ENCODE peak calls at places on chromosomes 6 and 20, in nine cellular contexts. U is gastrocnemius medialis; A is CD4-positive, alpha-beta T cell; W is ovary; Q is CD4-positive, CD25-positive, alpha-beta regulatory T cell; T is PC-9; Y is breast epithelium; L is GM23248; Z is CD8-positive, alpha-beta memory T cell. C is an unnamed sample.

GRCh38 chr6:90938116-90938515 is 351.2 kb upstream of the MAP3K7 start:
- DNase-seq in U (no peak), A (no peak), W (no peak), Q (no peak), T (no peak), Y (no peak), L (peak; percentile 1), Z (no peak), C (no peak)

GRCh38 chr6:106154326-106154725 is 68.2 kb downstream of the PRDM1 start:
- DNase-seq in U (no peak), A (no peak), W (no peak), Q (no peak), T (no peak), Y (no peak), L (no peak), Z (no peak), C (no peak)

GRCh38 chr20:47389867-47390347 is 33.4 kb upstream of the ZMYND8 start:
- DNase-seq in U (no peak), A (no peak), W (no peak), Q (no peak), T (peak; percentile 77), Y (no peak), L (peak; percentile 77), Z (no peak), C (peak; percentile 48)

GRCh38 chr6:83518946-83519489 is 6.7 kb downstream of the PRSS35 start:
- DNase-seq in U (no peak), A (no peak), W (no peak), Q (no peak), T (no peak), Y (no peak), L (peak; percentile 50), Z (no peak), C (peak; percentile 67)

GRCh38 chr6:20432692-20433091 is 31.0 kb downstream of the E2F3 start:
- DNase-seq in U (no peak), A (no peak), W (no peak), Q (no peak), T (no peak), Y (no peak), L (no peak), Z (no peak), C (no peak)

GRCh38 chr6:137291441-137291840 is 72.3 kb upstream of the IFNGR1 start:
- DNase-seq in U (peak; percentile 19), A (no peak), W (no peak), Q (no peak), T (no peak), Y (no peak), L (peak; percentile 14), Z (no peak), C (peak; percentile 22)

GRCh38 chr20:15252289-15252688 is 914.9 kb upstream of the FLRT3 start:
- DNase-seq in U (no peak), A (no peak), W (no peak), Q (no peak), T (no peak), Y (no peak), L (no peak), Z (no peak), C (no peak)

GRCh38 chr6:108797951-108798671 is 50.1 kb upstream of the ARMC2 start:
- DNase-seq in U (no peak), A (no peak), W (no peak), Q (no peak), T (peak; percentile 35), Y (no peak), L (no peak), Z (no peak), C (no peak)

GRCh38 chr6:108771421-108771820 is 76.8 kb upstream of the ARMC2 start:
- DNase-seq in U (no peak), A (no peak), W (no peak), Q (no peak), T (no peak), Y (no peak), L (peak; percentile 78), Z (no peak), C (no peak)

GRCh38 chr6:7827142-7827541 is 83.4 kb downstream of the TXNDC5 start:
- DNase-seq in U (no peak), A (no peak), W (no peak), Q (no peak), T (no peak), Y (no peak), L (peak; percentile 69), Z (no peak), C (no peak)

GRCh38 chr20:42857446-42857845 is 332.3 kb downstream of the PTPRT start:
- DNase-seq in U (no peak), A (no peak), W (no peak), Q (no peak), T (no peak), Y (no peak), L (no peak), Z (no peak), C (no peak)

GRCh38 chr20:49245921-49246740 is 26.9 kb downstream of the DDX27 start:
- DNase-seq in U (no peak), A (no peak), W (no peak), Q (peak; percentile 26), T (peak; percentile 39), Y (no peak), L (peak; percentile 77), Z (peak; percentile 33), C (peak; percentile 75)

GRCh38 chr20:52536841-52537400 is 345.3 kb upstream of the ZFP64 start:
- DNase-seq in U (no peak), A (no peak), W (no peak), Q (no peak), T (no peak), Y (no peak), L (peak; percentile 18), Z (no peak), C (no peak)

GRCh38 chr6:105896052-105896820 is 189.9 kb upstream of the PRDM1 start:
- DNase-seq in U (peak; percentile 16), A (no peak), W (no peak), Q (no peak), T (no peak), Y (no peak), L (no peak), Z (no peak), C (no peak)

GRCh38 chr6:25612666-25613065 is 39.3 kb upstream of the SCGN start:
- DNase-seq in U (no peak), A (no peak), W (no peak), Q (no peak), T (no peak), Y (no peak), L (no peak), Z (no peak), C (no peak)

GRCh38 chr6:160133441-160134336 is 12.1 kb downstream of the SLC22A1 start:
- DNase-seq in U (no peak), A (no peak), W (no peak), Q (no peak), T (no peak), Y (no peak), L (no peak), Z (no peak), C (no peak)

GRCh38 chr20:51034988-51035656 is 12.2 kb upstream of the KCNG1 start:
- DNase-seq in U (no peak), A (no peak), W (no peak), Q (no peak), T (no peak), Y (no peak), L (no peak), Z (no peak), C (no peak)

GRCh38 chr6:158457616-158458278 is 102.1 kb upstream of the TMEM181 start:
- DNase-seq in U (no peak), A (no peak), W (no peak), Q (no peak), T (no peak), Y (no peak), L (peak; percentile 50), Z (no peak), C (no peak)

GRCh38 chr6:170074907-170075306 is 216.0 kb downstream of the DLL1 start:
- DNase-seq in U (no peak), A (no peak), W (no peak), Q (no peak), T (no peak), Y (peak; percentile 44), L (no peak), Z (no peak), C (no peak)

GRCh38 chr6:21594427-21595264 is 1.1 kb downstream of the SOX4 start:
- DNase-seq in U (no peak), A (no peak), W (peak; percentile 62), Q (peak; percentile 22), T (peak; percentile 54), Y (peak; percentile 64), L (peak; percentile 86), Z (peak; percentile 44), C (peak; percentile 76)

DNA sequence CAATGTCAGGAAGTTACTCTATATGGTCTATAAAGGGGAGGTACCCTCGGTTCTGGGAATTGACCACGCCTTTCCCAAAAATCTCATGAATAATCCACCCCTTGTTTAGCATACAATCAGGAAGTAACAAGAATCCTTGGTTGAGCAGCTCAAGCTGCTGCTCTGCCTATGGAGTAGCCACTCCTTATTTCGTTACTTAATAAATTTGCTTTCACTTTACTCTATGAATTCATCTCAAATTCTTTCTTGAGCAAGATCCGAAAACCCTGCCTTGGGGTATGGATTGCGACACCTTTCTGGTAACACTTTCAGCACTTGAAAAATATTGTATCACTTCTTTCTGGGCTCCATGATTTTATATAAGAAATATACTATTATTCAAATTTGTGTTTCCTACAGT is 243.1 kb downstream of the BMP2 start:
- DNase-seq in U (no peak), A (no peak), W (no peak), Q (no peak), T (no peak), Y (no peak), L (peak; percentile 3), Z (no peak), C (no peak)
- H3K27ac ChIP-seq in U (no peak overlapping the region), A (no peak overlapping the region), W (no peak overlapping the region), Q (no peak overlapping the region), T (no peak overlapping the region), Y (no peak overlapping the region), L (no peak overlapping the region), Z (no peak overlapping the region), C (no peak overlapping the region)

GRCh38 chr6:167738386-167738785 is 88.3 kb upstream of the AFDN start:
- DNase-seq in U (no peak), A (no peak), W (no peak), Q (no peak), T (no peak), Y (no peak), L (no peak), Z (no peak), C (no peak)
- H3K9me3 ChIP-seq in U (no peaks in the 10 kb centered on the region), A (no peaks in the 10 kb centered on the region), W (no peaks in the 10 kb centered on the region), Q (no peaks in the 10 kb centered on the region), T (no peaks in the 10 kb centered on the region), Y (no peaks in the 10 kb centered on the region), L (no peaks in the 10 kb centered on the region), Z (no peaks in the 10 kb centered on the region), C (no peaks in the 10 kb centered on the region)

GRCh38 chr6:30883476-30883742 is 910 bp upstream of the DDR1 start:
- DNase-seq in U (no peak), A (no peak), W (no peak), Q (no peak), T (no peak), Y (no peak), L (no peak), Z (no peak), C (no peak)
- H3K27ac ChIP-seq in U (peak overlapping the region; percentile 96), A (peak overlapping the region; percentile 29), W (peak overlapping the region; percentile 87), Q (peak overlapping the region; percentile 14), T (peak overlapping the region; percentile 94), Y (peak overlapping the region; percentile 98), L (no peak overlapping the region), Z (peak overlapping the region; percentile 60), C (peak overlapping the region; percentile 64)

DNA sequence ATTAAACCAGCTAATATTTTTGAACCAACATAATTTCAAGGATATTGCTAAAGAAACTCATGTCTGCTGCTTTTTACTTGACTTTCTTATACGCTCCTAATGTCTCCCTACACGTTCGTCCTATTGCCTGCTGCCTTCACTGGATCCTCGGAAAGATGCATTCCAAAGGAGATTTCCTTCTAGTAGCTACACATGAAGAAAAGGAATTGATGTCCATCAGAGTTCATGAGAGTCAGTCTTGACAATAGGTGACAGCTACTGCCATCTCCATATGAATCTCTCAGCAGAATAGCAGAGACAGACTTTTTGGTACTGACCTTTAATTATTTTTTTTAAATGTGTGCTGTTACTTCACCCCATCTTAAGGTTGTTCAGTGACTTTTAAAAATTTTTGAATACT is 24.2 kb upstream of the COL9A1 start:
- DNase-seq in U (no peak), A (no peak), W (no peak), Q (no peak), T (no peak), Y (no peak), L (no peak), Z (no peak), C (no peak)
- H3K9me3 ChIP-seq in U (no peaks in the 10 kb centered on the region), A (no peaks in the 10 kb centered on the region), W (no peaks in the 10 kb centered on the region), Q (no peaks in the 10 kb centered on the region), T (no peaks in the 10 kb centered on the region), Y (peaks cover 4% of the 10 kb centered on the region), L (no peaks in the 10 kb centered on the region), Z (no peaks in the 10 kb centered on the region), C (no peaks in the 10 kb centered on the region)

C was measured in A673.